ENCODE peak calls at places on chromosome 21, in eight cellular contexts. F is GM23338, T is astrocyte, Z is fibroblast of lung, I is H1, V is HCT116, P is MM.1S, G is neural progenitor cell. O is an unnamed sample.

GRCh38 chr21:34510148-34511142 is 1.6 kb downstream of the KCNE1 start:
- DNase-seq in F (peak; percentile 81), T (no peak), Z (peak; percentile 70), I (peak; percentile 88), V (peak; percentile 18), P (peak; percentile 74), G (peak; percentile 82), O (peak; percentile 79)

GRCh38 chr21:26842300-26842699 is 2.9 kb downstream of the ADAMTS1 start:
- DNase-seq in F (no peak), T (no peak), Z (peak; percentile 61), I (no peak), V (no peak), P (no peak), G (no peak), O (peak; percentile 83)

GRCh38 chr21:41878831-41879189 is 334 bp downstream of the PRDM15 start:
- DNase-seq in F (peak; percentile 89), T (peak; percentile 85), Z (peak; percentile 85), I (peak; percentile 79), V (peak; percentile 54), P (peak; percentile 93), G (peak; percentile 91), O (peak; percentile 94)

GRCh38 chr21:22145555-22145954 is 1147.3 kb downstream of the NCAM2 start:
- DNase-seq in F (no peak), T (no peak), Z (no peak), I (no peak), V (no peak), P (no peak), G (no peak), O (no peak)

GRCh38 chr21:41080485-41080884 is 87.5 kb upstream of the BACE2 start:
- DNase-seq in F (no peak), T (no peak), Z (no peak), I (no peak), V (no peak), P (no peak), G (no peak), O (no peak)

GRCh38 chr21:41431788-41432548 is 5.9 kb downstream of the MX1 start:
- DNase-seq in F (no peak), T (no peak), Z (no peak), I (peak; percentile 26), V (no peak), P (no peak), G (no peak), O (no peak)

GRCh38 chr21:26112127-26112742 is 58.3 kb downstream of the APP start:
- DNase-seq in F (no peak), T (no peak), Z (no peak), I (no peak), V (no peak), P (no peak), G (no peak), O (peak; percentile 80)

GRCh38 chr21:41858466-41859296 is 20.5 kb downstream of the PRDM15 start:
- DNase-seq in F (no peak), T (no peak), Z (no peak), I (no peak), V (no peak), P (no peak), G (no peak), O (no peak)

GRCh38 chr21:31874817-31875216 is 2.0 kb downstream of the HUNK start:
- DNase-seq in F (peak; percentile 55), T (no peak), Z (no peak), I (peak; percentile 64), V (no peak), P (no peak), G (peak; percentile 56), O (peak; percentile 27)

GRCh38 chr21:31873696-31874599 is 1.1 kb downstream of the HUNK start:
- DNase-seq in F (peak; percentile 73), T (peak; percentile 12), Z (no peak), I (peak; percentile 89), V (no peak), P (peak; percentile 60), G (peak; percentile 82), O (peak; percentile 67)

GRCh38 chr21:31872072-31872451 is 758 bp upstream of the HUNK start:
- DNase-seq in F (peak; percentile 32), T (no peak), Z (no peak), I (no peak), V (no peak), P (no peak), G (no peak), O (no peak)

GRCh38 chr21:31873275-31873695 is 465 bp downstream of the HUNK start:
- DNase-seq in F (peak; percentile 63), T (no peak), Z (no peak), I (peak; percentile 79), V (no peak), P (peak; percentile 64), G (peak; percentile 66), O (no peak)

DNA sequence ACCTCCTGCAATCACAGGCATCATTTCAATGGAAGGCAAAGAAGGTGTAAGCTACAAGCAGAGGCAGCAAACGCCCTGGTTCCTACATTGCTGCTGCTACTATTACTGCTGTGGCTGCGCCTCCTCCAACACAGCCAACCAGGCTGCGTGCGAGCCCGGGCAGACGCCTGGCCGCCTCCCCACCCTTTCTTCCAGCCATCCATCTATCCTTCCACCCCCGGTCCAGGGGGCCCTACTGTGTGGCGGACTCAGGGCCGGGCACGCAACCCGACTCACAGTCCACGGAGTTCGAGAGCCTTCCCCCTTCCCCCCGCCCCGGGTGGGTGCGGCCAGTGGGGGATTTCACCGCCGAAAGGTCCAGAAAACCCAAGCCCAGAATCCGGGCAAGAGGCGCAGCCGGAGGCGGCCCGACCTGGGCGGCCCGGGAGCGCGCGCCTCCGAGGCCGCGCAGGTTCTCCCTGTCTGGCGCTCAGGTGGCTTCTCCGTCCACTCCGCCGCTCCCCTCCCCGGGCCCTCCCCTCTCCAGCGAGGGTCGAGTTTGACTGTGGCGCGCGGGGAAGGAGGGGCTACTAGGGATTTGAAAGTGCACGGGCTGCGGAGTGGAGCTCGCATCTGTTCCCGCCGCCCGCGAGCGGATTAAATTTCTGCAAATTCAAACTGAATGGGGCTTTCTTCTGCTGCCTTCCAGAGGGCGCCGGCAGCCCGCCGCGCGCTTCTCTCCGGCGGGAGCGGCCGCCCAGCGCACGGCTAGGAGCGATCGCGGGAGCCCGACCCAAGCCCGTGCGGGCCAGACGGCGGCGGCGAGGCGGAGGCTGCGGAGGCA is at the start of gene HUNK:
- DNase-seq in F (peak; percentile 73), T (peak; percentile 22), Z (peak; percentile 39), I (no peak), V (no peak), P (peak; percentile 72), G (peak; percentile 86), O (peak; percentile 75)
- TF ChIP-seq EZH2 in F (peak; percentile 42), T (peak; percentile 72), Z (peak; percentile 40), I (no peak), V (no peak), P (no peak), G (no peak), O (no peak)

GRCh38 chr21:14526816-14527689 is 19.1 kb downstream of the SAMSN1 start:
- DNase-seq in F (no peak), T (no peak), Z (no peak), I (no peak), V (no peak), P (no peak), G (no peak), O (no peak)

GRCh38 chr21:14527690-14528652 is 18.1 kb downstream of the SAMSN1 start:
- DNase-seq in F (no peak), T (no peak), Z (no peak), I (no peak), V (no peak), P (no peak), G (no peak), O (no peak)

GRCh38 chr21:14526199-14526598 is 19.9 kb downstream of the SAMSN1 start:
- DNase-seq in F (no peak), T (no peak), Z (no peak), I (no peak), V (no peak), P (no peak), G (no peak), O (no peak)

GRCh38 chr21:14530574-14530973 is 15.5 kb downstream of the SAMSN1 start:
- DNase-seq in F (no peak), T (no peak), Z (no peak), I (no peak), V (no peak), P (no peak), G (no peak), O (no peak)

DNA sequence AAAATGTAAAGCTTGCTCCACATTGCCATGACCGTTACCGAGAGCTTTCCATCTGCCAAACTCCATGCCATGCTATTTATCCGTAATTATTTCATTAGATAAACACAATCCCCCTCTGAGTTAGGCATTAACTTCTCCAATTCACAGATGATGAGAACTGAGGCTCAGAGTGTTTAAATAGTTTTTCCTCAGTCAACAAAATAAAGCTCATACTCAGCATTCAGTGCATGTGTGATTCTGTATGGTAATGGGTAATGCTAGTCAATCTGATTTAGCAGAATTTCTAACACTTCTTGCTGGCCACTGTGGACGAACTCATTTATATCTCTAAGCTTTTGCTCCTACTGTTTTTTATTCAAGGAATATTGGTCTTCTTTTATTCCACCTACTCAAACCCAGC is 17.3 kb downstream of the SAMSN1 start:
- DNase-seq in F (no peak), T (no peak), Z (no peak), I (no peak), V (no peak), P (no peak), G (no peak), O (no peak)
- H3K27ac ChIP-seq in F (no peak overlapping the region), T (no peak overlapping the region), Z (no peak overlapping the region), I (no peak overlapping the region), V (no peak overlapping the region), P (no peak overlapping the region), G (no peak overlapping the region), O (no peak overlapping the region)

DNA sequence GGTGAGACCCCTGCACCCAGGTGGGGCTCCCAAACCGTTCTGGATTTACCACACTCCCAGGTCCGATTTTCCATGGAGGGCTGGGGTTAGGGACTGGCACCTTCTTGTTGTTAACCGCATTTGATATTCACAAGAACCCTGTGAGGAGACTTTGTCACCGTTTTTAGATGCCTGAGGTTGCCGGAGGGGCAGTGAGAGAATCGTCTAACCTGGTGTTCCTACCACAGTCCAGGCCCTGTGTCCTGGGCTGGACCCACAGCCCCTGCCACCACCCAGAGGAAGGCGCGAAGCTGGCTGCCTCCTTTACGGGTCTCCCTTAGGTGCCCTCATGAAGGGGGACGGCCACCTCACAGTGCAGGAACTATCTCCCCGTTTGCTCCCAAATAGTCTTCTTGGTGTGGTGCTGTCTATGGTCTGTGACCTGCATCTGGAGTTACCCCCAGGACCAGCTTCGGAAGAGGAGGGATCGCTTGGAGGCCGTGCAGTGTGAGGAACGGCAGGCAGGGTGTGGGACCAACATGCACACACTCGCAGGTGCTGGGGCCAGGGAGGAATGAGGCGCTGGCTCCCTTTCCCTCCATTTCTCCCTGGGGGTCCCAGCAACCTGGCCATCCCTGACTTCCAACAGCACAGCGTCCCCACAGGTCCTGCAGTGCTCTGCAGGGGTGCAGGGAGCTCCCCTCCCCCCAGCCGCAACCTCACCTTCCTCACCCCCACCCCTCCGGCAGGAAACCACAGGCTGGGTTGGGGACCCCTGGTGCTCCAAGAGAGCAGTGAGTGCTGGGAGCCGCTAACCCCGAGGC is 7.0 kb downstream of the SIM2 start:
- DNase-seq in F (peak; percentile 80), T (no peak), Z (no peak), I (peak; percentile 71), V (no peak), P (no peak), G (peak; percentile 72), O (no peak)
- TF ChIP-seq EZH2 in F (peak; percentile 37), T (no peak), Z (peak; percentile 99), I (no peak), V (no peak), P (peak; percentile 84), G (no peak), O (no peak)

DNA sequence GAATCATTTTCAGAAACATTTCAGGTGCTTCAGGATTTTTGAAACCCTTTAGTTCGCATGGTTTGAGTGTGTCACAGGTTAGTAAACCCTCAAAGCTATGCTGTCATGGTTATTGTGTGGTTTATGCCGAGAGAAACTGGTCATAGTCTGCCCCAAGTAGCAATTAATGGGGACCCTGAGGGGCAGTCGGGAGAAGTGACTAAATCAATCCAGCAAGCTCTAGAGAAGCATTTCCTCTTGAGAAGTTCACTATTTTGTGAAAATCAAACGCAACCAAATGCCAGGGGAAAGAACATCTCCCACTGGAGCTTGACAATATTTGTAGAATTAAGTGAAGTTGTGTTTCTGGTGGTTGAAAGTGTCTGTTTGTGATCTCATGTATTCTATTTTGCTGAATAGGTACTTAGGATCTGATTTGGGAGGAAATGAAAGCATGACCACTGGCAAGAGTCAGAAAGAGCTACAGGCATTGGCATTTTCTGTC is 63.0 kb upstream of the BACH1 start:
- DNase-seq in F (no peak), T (no peak), Z (no peak), I (no peak), V (no peak), P (peak; percentile 70), G (no peak), O (no peak)
- H3K27ac ChIP-seq in F (no peak overlapping the region), T (no peak overlapping the region), Z (no peak overlapping the region), I (no peak overlapping the region), V (no peak overlapping the region), P (peak overlapping the region; percentile 89), G (no peak overlapping the region), O (no peak overlapping the region)